ENCODE peak calls at places on chromosomes 13 and 19, in six cellular contexts. One of them, this sample, is unnamed.

GRCh38 chr19:18832331-18833140 is 777 bp downstream of the UPF1 start:
- DNase-seq in AG10803: peak
- DNase-seq in HEK293T: peak
- DNase-seq in RPMI8226: peak
- DNase-seq in AG09309: no peak
- DNase-seq in left ventricle myocardium inferior: no peak
- DNase-seq in this sample: peak

GRCh38 chr19:35620001-35620400 is 7.5 kb downstream of the HAUS5 start:
- DNase-seq in RPMI8226: no peak
- DNase-seq in left ventricle myocardium inferior: no peak
- DNase-seq in AG10803: no peak
- DNase-seq in HEK293T: no peak
- DNase-seq in AG09309: no peak
- DNase-seq in this sample: no peak

GRCh38 chr19:3404324-3405260 is 38.2 kb downstream of the NFIC start:
- DNase-seq in HEK293T: no peak
- DNase-seq in RPMI8226: no peak
- DNase-seq in left ventricle myocardium inferior: peak
- DNase-seq in AG09309: peak
- DNase-seq in AG10803: peak
- DNase-seq in this sample: no peak

GRCh38 chr19:10230155-10230903 is 802 bp downstream of the S1PR2 start:
- DNase-seq in HEK293T: no peak
- DNase-seq in AG10803: peak
- DNase-seq in RPMI8226: peak
- DNase-seq in AG09309: no peak
- DNase-seq in left ventricle myocardium inferior: peak
- DNase-seq in this sample: peak

GRCh38 chr19:44905437-44906160 is at the start of gene APOE:
- DNase-seq in AG10803: no peak
- DNase-seq in RPMI8226: no peak
- DNase-seq in left ventricle myocardium inferior: no peak
- DNase-seq in HEK293T: no peak
- DNase-seq in AG09309: no peak
- DNase-seq in this sample: peak

GRCh38 chr13:113800576-113800926 is 41.5 kb downstream of the TMEM255B start:
- DNase-seq in AG09309: no peak
- DNase-seq in HEK293T: no peak
- DNase-seq in left ventricle myocardium inferior: no peak
- DNase-seq in RPMI8226: no peak
- DNase-seq in AG10803: no peak
- DNase-seq in this sample: no peak

GRCh38 chr13:102405499-102406079 is 3.7 kb upstream of the FGF14 start:
- DNase-seq in AG10803: no peak
- DNase-seq in AG09309: no peak
- DNase-seq in left ventricle myocardium inferior: no peak
- DNase-seq in HEK293T: no peak
- DNase-seq in RPMI8226: no peak
- DNase-seq in this sample: peak

GRCh38 chr19:38849746-38850230 is at the start of gene HNRNPL:
- DNase-seq in AG10803: no peak
- DNase-seq in AG09309: no peak
- DNase-seq in RPMI8226: no peak
- DNase-seq in left ventricle myocardium inferior: no peak
- DNase-seq in HEK293T: peak
- DNase-seq in this sample: no peak

GRCh38 chr19:4019578-4019977 is 12.0 kb downstream of the PIAS4 start:
- DNase-seq in HEK293T: no peak
- DNase-seq in AG10803: no peak
- DNase-seq in AG09309: no peak
- DNase-seq in RPMI8226: no peak
- DNase-seq in left ventricle myocardium inferior: no peak
- DNase-seq in this sample: no peak

GRCh38 chr13:91802957-91803356 is 404.5 kb downstream of the GPC5 start:
- DNase-seq in RPMI8226: no peak
- DNase-seq in left ventricle myocardium inferior: no peak
- DNase-seq in HEK293T: no peak
- DNase-seq in AG09309: no peak
- DNase-seq in AG10803: no peak
- DNase-seq in this sample: no peak